ENCODE peak calls at places on chromosome 19, in seven cellular contexts. T is psoas muscle, L is adrenal gland, V is stomach, B is lower leg skin, F is fibroblast of lung, C is gastrocnemius medialis. M is an unnamed sample.
A peak's percentile ranks its signal among the peaks of the same experiment; 100 is the strongest.

GRCh38 chr19:3062165-3063105 is at the start of gene TLE5:
- DNase-seq in F (no peak), L (peak; percentile 81), B (no peak), C (peak; percentile 57), V (peak; percentile 78), T (peak; percentile 75), M (peak; percentile 67)

GRCh38 chr19:30222428-30222873 is 149.7 kb upstream of the ZNF536 start:
- DNase-seq in B (no peak), T (no peak), C (no peak), F (no peak), V (no peak), L (peak; percentile 37), M (no peak)

GRCh38 chr19:32387701-32388392 is 17.7 kb upstream of the DPY19L3 start:
- DNase-seq in C (no peak), V (no peak), L (no peak), T (no peak), F (peak; percentile 71), B (no peak), M (peak; percentile 59)

GRCh38 chr19:45296365-45296764 is 26.3 kb downstream of the CKM start:
- DNase-seq in V (no peak), T (no peak), B (no peak), C (no peak), L (no peak), F (no peak), M (no peak)

GRCh38 chr19:48670699-48671455 is 1.9 kb downstream of the NTN5 start:
- DNase-seq in C (no peak), L (no peak), V (no peak), T (no peak), F (no peak), B (no peak), M (no peak)

GRCh38 chr19:52094526-52094925 is 1.0 kb downstream of the ZNF841 start:
- DNase-seq in F (no peak), T (no peak), B (no peak), V (no peak), L (no peak), C (no peak), M (no peak)

GRCh38 chr19:42283248-42284065 is 14.4 kb downstream of the CIC start:
- DNase-seq in L (peak; percentile 97), V (peak; percentile 98), T (peak; percentile 97), F (peak; percentile 90), B (peak; percentile 93), C (peak; percentile 96), M (peak; percentile 97)

GRCh38 chr19:45598267-45599011 is 3.6 kb downstream of the GPR4 start:
- DNase-seq in B (no peak), L (no peak), T (no peak), F (no peak), V (no peak), C (no peak), M (no peak)

GRCh38 chr19:1066748-1067340 is at the start of gene ARHGAP45:
- DNase-seq in V (peak; percentile 60), T (peak; percentile 43), C (no peak), F (no peak), B (no peak), L (peak; percentile 40), M (peak; percentile 74)

GRCh38 chr19:19711934-19712828 is 20.7 kb downstream of the ZNF14 start:
- DNase-seq in V (no peak), B (no peak), C (no peak), L (no peak), F (no peak), T (no peak), M (no peak)

GRCh38 chr19:19710506-19710905 is 22.4 kb downstream of the ZNF14 start:
- DNase-seq in F (no peak), B (no peak), T (no peak), L (no peak), C (no peak), V (no peak), M (no peak)

GRCh38 chr19:19711306-19711933 is 21.5 kb downstream of the ZNF14 start:
- DNase-seq in F (no peak), T (no peak), C (no peak), L (no peak), V (no peak), B (no peak), M (no peak)
- H3K4me3 ChIP-seq in F (no peak overlapping the region), T (no peak overlapping the region), C (no peak overlapping the region), L (no peak overlapping the region), V (no peak overlapping the region), B (no peak overlapping the region), M (no peak overlapping the region)

GRCh38 chr19:12015015-12015752 is 20.3 kb downstream of the ZNF433 start:
- DNase-seq in T (no peak), F (peak; percentile 3), V (no peak), B (no peak), L (no peak), C (no peak), M (no peak)

DNA sequence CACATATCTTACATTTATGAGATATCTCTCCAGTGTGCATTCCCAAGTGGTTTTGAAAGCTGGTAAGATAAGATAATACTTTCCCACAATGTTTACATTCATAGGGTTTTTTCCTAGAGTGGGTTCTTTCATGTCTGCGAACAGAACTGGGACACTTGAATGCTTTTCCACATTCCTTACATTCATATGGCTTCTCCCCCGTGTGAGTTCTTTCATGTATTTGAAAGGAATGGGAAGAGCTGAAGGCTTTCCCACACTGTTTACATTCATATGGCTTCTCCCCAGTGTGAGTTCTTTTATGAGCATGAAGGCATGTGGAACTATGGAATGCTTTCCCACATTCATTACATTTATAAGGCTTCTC is 19.7 kb downstream of the ZNF433 start:
- DNase-seq in C (no peak), V (no peak), B (no peak), F (peak; percentile 15), L (no peak), T (no peak), M (no peak)
- H3K4me3 ChIP-seq in C (no peak overlapping the region), V (no peak overlapping the region), B (no peak overlapping the region), F (no peak overlapping the region), L (no peak overlapping the region), T (no peak overlapping the region), M (no peak overlapping the region)

GRCh38 chr19:16190198-16190597 is 5.0 kb downstream of the FAM32A start:
- DNase-seq in V (no peak), B (no peak), F (no peak), L (no peak), C (peak; percentile 50), T (no peak), M (peak; percentile 30)
- H3K4me3 ChIP-seq in V (no peak overlapping the region), B (no peak overlapping the region), F (no peak overlapping the region), L (no peak overlapping the region), C (no peak overlapping the region), T (no peak overlapping the region), M (no peak overlapping the region)

GRCh38 chr19:55671054-55671378 is 4.0 kb upstream of the EPN1 start:
- DNase-seq in V (no peak), C (no peak), T (no peak), F (no peak), L (no peak), B (no peak), M (no peak)

GRCh38 chr19:55673889-55674288 is 1.1 kb upstream of the EPN1 start:
- DNase-seq in V (no peak), B (no peak), T (no peak), L (no peak), F (no peak), C (no peak), M (no peak)

GRCh38 chr19:55673465-55673864 is 1.6 kb upstream of the EPN1 start:
- DNase-seq in C (no peak), B (no peak), T (no peak), F (no peak), V (no peak), L (no peak), M (no peak)

GRCh38 chr19:55670280-55671053 is 4.6 kb upstream of the EPN1 start:
- DNase-seq in V (no peak), B (no peak), F (no peak), C (no peak), T (no peak), L (peak; percentile 66), M (peak; percentile 88)

DNA sequence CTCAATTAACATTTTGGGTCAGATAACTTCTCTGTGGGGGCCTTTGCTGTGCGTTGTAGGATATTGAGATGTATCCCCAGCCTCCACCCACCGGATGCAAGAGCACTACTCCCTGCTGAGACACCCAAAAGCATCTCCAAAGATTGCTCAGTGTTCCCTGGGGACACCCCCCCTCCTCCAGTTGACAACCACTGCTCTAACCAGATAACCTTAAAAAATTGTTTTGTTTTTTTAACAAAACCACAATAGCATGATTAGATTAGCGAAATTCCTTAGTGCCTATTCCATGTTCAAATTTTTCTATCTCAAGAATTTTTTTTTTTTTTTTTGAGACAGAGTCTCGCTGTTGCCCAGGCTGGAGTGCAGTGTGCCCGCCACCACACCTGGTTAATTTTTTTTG is 2.6 kb upstream of the EPN1 start:
- DNase-seq in L (no peak), C (no peak), F (peak; percentile 30), V (no peak), T (no peak), B (no peak), M (no peak)
- H3K4me3 ChIP-seq in L (no peak overlapping the region), C (no peak overlapping the region), F (no peak overlapping the region), V (no peak overlapping the region), T (no peak overlapping the region), B (no peak overlapping the region), M (no peak overlapping the region)